ENCODE peak calls at places on chromosomes 5 and 9, in ten cellular contexts. Z, D, B, Y, P, S, Q, X, L and R are unnamed samples.

GRCh38 chr5:158175664-158176507 is 316.9 kb upstream of the CLINT1 start:
- DNase-seq in Z (no peak), D (no peak), B (peak), Y (no peak), P (no peak), S (no peak), Q (no peak), X (no peak), L (peak), R (peak)

GRCh38 chr9:14396171-14396570 is 82.2 kb upstream of the NFIB start:
- DNase-seq in Z (no peak), D (no peak), B (no peak), Y (no peak), P (no peak), S (no peak), Q (peak), X (no peak), L (no peak), R (no peak)

GRCh38 chr9:93674580-93675335 is 98.4 kb downstream of the PHF2 start:
- DNase-seq in Z (no peak), D (no peak), B (peak), Y (peak), P (no peak), S (no peak), Q (no peak), X (no peak), L (no peak), R (no peak)

GRCh38 chr9:135951889-135952663 is 9.1 kb downstream of the UBAC1 start:
- DNase-seq in Z (no peak), D (no peak), B (no peak), Y (no peak), P (no peak), S (peak), Q (no peak), X (peak), L (peak), R (peak)

GRCh38 chr5:1760656-1761452 is 38.8 kb downstream of the MRPL36 start:
- DNase-seq in Z (no peak), D (no peak), B (no peak), Y (peak), P (no peak), S (no peak), Q (no peak), X (no peak), L (no peak), R (no peak)

GRCh38 chr9:83034587-83034986 is 28.4 kb downstream of the RASEF start:
- DNase-seq in Z (no peak), D (no peak), B (no peak), Y (no peak), P (no peak), S (peak), Q (no peak), X (peak), L (no peak), R (peak)

GRCh38 chr5:169875091-169875727 is 105.1 kb downstream of the INSYN2B start:
- DNase-seq in Z (peak), D (no peak), B (no peak), Y (no peak), P (no peak), S (no peak), Q (no peak), X (no peak), L (no peak), R (peak)

GRCh38 chr9:135992486-135993408 is 31.6 kb upstream of the UBAC1 start:
- DNase-seq in Z (peak), D (peak), B (peak), Y (peak), P (peak), S (peak), Q (peak), X (peak), L (peak), R (peak)

GRCh38 chr9:135606885-135607259 is 32.5 kb downstream of the GLT6D1 start:
- DNase-seq in Z (no peak), D (no peak), B (no peak), Y (no peak), P (no peak), S (no peak), Q (no peak), X (no peak), L (no peak), R (no peak)

GRCh38 chr5:8773091-8773615 is 772.7 kb downstream of the SEMA5A start:
- DNase-seq in Z (peak), D (no peak), B (no peak), Y (no peak), P (no peak), S (peak), Q (no peak), X (no peak), L (no peak), R (peak)

GRCh38 chr5:62284946-62285891 is 20.8 kb upstream of the KIF2A start:
- DNase-seq in Z (no peak), D (no peak), B (no peak), Y (no peak), P (peak), S (no peak), Q (no peak), X (no peak), L (no peak), R (no peak)

GRCh38 chr9:83960991-83961390 is 19.0 kb downstream of the HNRNPK start:
- DNase-seq in Z (no peak), D (no peak), B (no peak), Y (no peak), P (no peak), S (no peak), Q (no peak), X (no peak), L (no peak), R (no peak)

GRCh38 chr5:95697781-95698681 is 15.2 kb upstream of the SPATA9 start:
- DNase-seq in Z (no peak), D (no peak), B (no peak), Y (no peak), P (no peak), S (no peak), Q (no peak), X (peak), L (no peak), R (no peak)

GRCh38 chr5:180281706-180282105 is 10.2 kb downstream of the MAPK9 start:
- DNase-seq in Z (no peak), D (no peak), B (no peak), Y (no peak), P (no peak), S (no peak), Q (no peak), X (no peak), L (no peak), R (no peak)

GRCh38 chr5:173840111-173840983 is 47.8 kb upstream of the CPEB4 start:
- DNase-seq in Z (no peak), D (no peak), B (no peak), Y (no peak), P (no peak), S (no peak), Q (no peak), X (no peak), L (no peak), R (no peak)

GRCh38 chr5:174503461-174504265 is 220.7 kb upstream of the MSX2 start:
- DNase-seq in Z (peak), D (no peak), B (no peak), Y (no peak), P (no peak), S (peak), Q (no peak), X (peak), L (no peak), R (peak)

GRCh38 chr9:122816163-122816867 is 12.1 kb downstream of the PDCL start:
- DNase-seq in Z (peak), D (peak), B (no peak), Y (peak), P (no peak), S (no peak), Q (peak), X (peak), L (no peak), R (no peak)

GRCh38 chr5:59116231-59116900 is 533.5 kb downstream of the RAB3C start:
- DNase-seq in Z (no peak), D (no peak), B (no peak), Y (no peak), P (no peak), S (no peak), Q (no peak), X (no peak), L (no peak), R (no peak)

GRCh38 chr5:5467737-5468136 is 45.3 kb downstream of the ICE1 start:
- DNase-seq in Z (no peak), D (no peak), B (no peak), Y (no peak), P (no peak), S (peak), Q (no peak), X (peak), L (no peak), R (no peak)

GRCh38 chr9:88258587-88258986 is 120.3 kb upstream of the SPATA31C2 start:
- DNase-seq in Z (peak), D (no peak), B (peak), Y (no peak), P (no peak), S (peak), Q (peak), X (peak), L (no peak), R (peak)

GRCh38 chr9:20592673-20593072 is 29.6 kb downstream of the MLLT3 start:
- DNase-seq in Z (no peak), D (no peak), B (no peak), Y (no peak), P (no peak), S (peak), Q (no peak), X (peak), L (no peak), R (no peak)

GRCh38 chr9:97312101-97312500 is 4.6 kb downstream of the CCDC180 start:
- DNase-seq in Z (no peak), D (no peak), B (no peak), Y (no peak), P (no peak), S (no peak), Q (no peak), X (no peak), L (no peak), R (no peak)

GRCh38 chr5:165956854-165957253 is 2334.6 kb upstream of the WWC1 start:
- DNase-seq in Z (no peak), D (no peak), B (no peak), Y (no peak), P (no peak), S (no peak), Q (no peak), X (no peak), L (no peak), R (no peak)

GRCh38 chr5:143008809-143009521 is 238.8 kb downstream of the ARHGAP26 start:
- DNase-seq in Z (peak), D (peak), B (no peak), Y (no peak), P (peak), S (peak), Q (no peak), X (peak), L (no peak), R (peak)

GRCh38 chr5:95261369-95262175 is 23.3 kb downstream of the MCTP1 start:
- DNase-seq in Z (peak), D (no peak), B (no peak), Y (no peak), P (peak), S (peak), Q (no peak), X (peak), L (no peak), R (peak)

GRCh38 chr9:76717611-76718010 is 46.6 kb upstream of the PCA3 start:
- DNase-seq in Z (no peak), D (no peak), B (no peak), Y (no peak), P (no peak), S (peak), Q (no peak), X (no peak), L (no peak), R (no peak)

GRCh38 chr9:106085479-106085878 is 391.1 kb downstream of the TMEM38B start:
- DNase-seq in Z (no peak), D (no peak), B (no peak), Y (no peak), P (no peak), S (no peak), Q (no peak), X (no peak), L (no peak), R (no peak)

GRCh38 chr5:11599499-11599898 is 304.7 kb downstream of the CTNND2 start:
- DNase-seq in Z (no peak), D (no peak), B (no peak), Y (no peak), P (no peak), S (no peak), Q (no peak), X (no peak), L (no peak), R (no peak)

GRCh38 chr5:135396459-135397055 is 2.5 kb downstream of the MACROH2A1 start:
- DNase-seq in Z (no peak), D (no peak), B (no peak), Y (no peak), P (no peak), S (no peak), Q (no peak), X (no peak), L (no peak), R (no peak)

GRCh38 chr9:132726561-132727150 is 56.4 kb downstream of the GTF3C4 start:
- DNase-seq in Z (no peak), D (no peak), B (no peak), Y (no peak), P (no peak), S (no peak), Q (no peak), X (no peak), L (no peak), R (no peak)

GRCh38 chr5:168947212-168947868 is 353.6 kb downstream of the SLIT3 start:
- DNase-seq in Z (peak), D (no peak), B (peak), Y (peak), P (peak), S (peak), Q (peak), X (peak), L (peak), R (peak)

GRCh38 chr5:75675779-75676178 is 41.5 kb downstream of the POC5 start:
- DNase-seq in Z (no peak), D (no peak), B (no peak), Y (no peak), P (no peak), S (no peak), Q (no peak), X (no peak), L (no peak), R (no peak)

GRCh38 chr5:77168884-77169254 is 41.6 kb upstream of the PDE8B start:
- DNase-seq in Z (no peak), D (no peak), B (no peak), Y (no peak), P (no peak), S (no peak), Q (no peak), X (no peak), L (no peak), R (peak)

GRCh38 chr5:138824924-138825863 is 49.9 kb downstream of the LRRTM2 start:
- DNase-seq in Z (peak), D (no peak), B (no peak), Y (no peak), P (peak), S (no peak), Q (no peak), X (peak), L (peak), R (peak)

GRCh38 chr5:9483779-9484178 is 62.1 kb downstream of the SEMA5A start:
- DNase-seq in Z (no peak), D (no peak), B (no peak), Y (no peak), P (no peak), S (peak), Q (no peak), X (no peak), L (no peak), R (no peak)

DNA sequence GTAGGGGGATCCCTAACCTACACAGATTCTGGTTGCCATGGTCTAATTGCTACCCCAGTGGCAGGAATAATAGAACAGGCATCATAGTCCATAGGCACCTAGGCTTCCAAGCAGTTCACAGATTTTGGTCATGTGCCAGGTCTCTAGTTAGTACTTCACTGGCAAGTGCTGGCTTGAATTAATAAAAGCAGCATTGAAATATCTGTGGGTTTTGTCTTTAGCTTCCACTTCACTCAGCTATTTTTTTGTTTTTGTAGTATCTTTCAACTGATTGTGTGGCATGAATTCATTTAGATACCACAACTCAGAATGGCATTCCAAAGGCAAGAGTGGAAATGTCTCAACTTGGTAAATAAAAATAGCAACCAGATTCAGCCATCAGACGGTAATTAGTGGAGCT is 27.9 kb upstream of the ITGA2 start:
- DNase-seq in Z (peak), D (no peak), B (no peak), Y (no peak), P (no peak), S (peak), Q (no peak), X (no peak), L (no peak), R (peak)
- TF ChIP-seq CTCF in Z (no peak), D (no peak), B (no peak), Y (no peak), P (no peak), S (no peak), Q (no peak), X (no peak), L (no peak), R (no peak)

GRCh38 chr9:134163374-134164196 is 779 bp downstream of the RNU6ATAC start:
- DNase-seq in Z (peak), D (peak), B (peak), Y (peak), P (peak), S (peak), Q (peak), X (peak), L (peak), R (no peak)
- TF ChIP-seq CTCF in Z (peak), D (peak), B (peak), Y (peak), P (peak), S (peak), Q (peak), X (peak), L (peak), R (no peak)

GRCh38 chr5:129057329-129057728 is 37.2 kb upstream of the ISOC1 start:
- DNase-seq in Z (no peak), D (no peak), B (no peak), Y (no peak), P (no peak), S (no peak), Q (no peak), X (no peak), L (no peak), R (no peak)

GRCh38 chr5:129051283-129051682 is 43.3 kb upstream of the ISOC1 start:
- DNase-seq in Z (no peak), D (no peak), B (no peak), Y (no peak), P (no peak), S (no peak), Q (no peak), X (no peak), L (no peak), R (no peak)

GRCh38 chr5:129049116-129049515 is 45.4 kb upstream of the ISOC1 start:
- DNase-seq in Z (no peak), D (no peak), B (no peak), Y (no peak), P (no peak), S (no peak), Q (no peak), X (no peak), L (no peak), R (no peak)

GRCh38 chr5:129048509-129048908 is 46.0 kb upstream of the ISOC1 start:
- DNase-seq in Z (no peak), D (no peak), B (no peak), Y (no peak), P (no peak), S (no peak), Q (no peak), X (no peak), L (no peak), R (no peak)

DNA sequence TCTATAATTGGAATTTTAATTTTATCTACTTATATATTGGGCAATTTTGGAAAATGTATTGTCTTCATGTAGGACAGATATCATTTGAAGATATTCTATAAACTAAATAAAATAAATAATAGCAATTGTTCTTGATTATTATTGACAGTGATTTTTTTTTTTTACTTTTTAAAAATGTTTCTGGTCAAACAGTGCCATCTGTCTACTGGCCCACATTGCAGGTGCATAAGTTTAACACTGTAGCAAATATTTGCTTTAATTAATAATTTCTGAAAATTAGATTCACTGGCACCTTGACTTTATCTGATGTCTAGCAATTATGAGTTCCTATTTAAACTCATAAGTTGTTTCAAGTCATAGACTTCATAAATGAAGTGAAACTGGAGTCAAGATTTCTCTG is 41.1 kb upstream of the ISOC1 start:
- DNase-seq in Z (no peak), D (no peak), B (no peak), Y (no peak), P (no peak), S (no peak), Q (no peak), X (no peak), L (no peak), R (no peak)
- TF ChIP-seq CTCF in Z (no peak), D (no peak), B (no peak), Y (no peak), P (no peak), S (no peak), Q (peak), X (peak), L (no peak), R (no peak)

DNA sequence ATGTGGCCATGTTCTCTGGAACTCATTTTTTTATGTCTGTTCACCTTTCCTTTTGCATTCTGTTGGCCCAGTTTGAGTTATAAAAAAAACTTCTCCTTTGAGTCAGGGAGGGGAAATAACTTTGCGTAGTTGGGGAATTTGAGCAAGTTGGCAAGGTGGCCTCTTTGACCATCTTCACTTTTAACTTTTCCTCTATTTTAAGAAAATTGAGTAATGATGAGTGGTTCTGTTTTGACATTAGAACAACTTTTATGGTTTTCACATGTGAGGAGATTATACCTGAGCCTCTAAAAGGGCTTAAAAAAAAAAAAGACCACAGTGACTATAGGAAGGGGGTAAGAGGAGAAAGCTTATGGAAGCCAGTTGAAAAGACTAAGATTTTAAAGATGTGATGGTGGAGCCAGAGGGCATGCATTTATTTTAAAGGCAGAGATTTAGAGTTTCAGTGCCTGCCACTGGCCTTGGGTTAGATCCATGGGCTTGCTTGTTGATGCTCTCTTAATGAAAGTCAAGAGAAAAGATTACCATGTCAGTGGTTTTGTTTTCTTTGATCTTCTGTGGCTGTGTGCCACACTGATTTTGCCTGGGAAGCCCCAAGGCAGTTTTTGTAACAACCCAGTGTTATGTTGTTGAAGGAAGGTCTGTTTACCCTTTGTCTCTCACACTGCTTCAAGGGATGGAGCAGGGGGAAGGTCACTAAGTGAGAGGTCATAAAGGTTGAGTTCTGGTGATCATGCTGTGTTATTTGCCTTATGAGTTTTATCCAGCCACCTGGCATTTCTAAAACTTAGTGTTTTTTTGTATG is 219.7 kb upstream of the CD180 start:
- DNase-seq in Z (no peak), D (no peak), B (no peak), Y (no peak), P (peak), S (no peak), Q (no peak), X (no peak), L (peak), R (peak)
- TF ChIP-seq CTCF in Z (no peak), D (no peak), B (no peak), Y (no peak), P (no peak), S (no peak), Q (no peak), X (no peak), L (no peak), R (no peak)

GRCh38 chr5:149581931-149582768 is 852 bp downstream of the ARHGEF37 start:
- DNase-seq in Z (peak), D (no peak), B (no peak), Y (no peak), P (no peak), S (peak), Q (no peak), X (peak), L (peak), R (peak)

GRCh38 chr5:149583394-149583793 is 2.1 kb downstream of the ARHGEF37 start:
- DNase-seq in Z (peak), D (no peak), B (no peak), Y (no peak), P (no peak), S (peak), Q (no peak), X (peak), L (no peak), R (no peak)

GRCh38 chr5:149578896-149579295 is 2.4 kb upstream of the ARHGEF37 start:
- DNase-seq in Z (no peak), D (no peak), B (no peak), Y (no peak), P (no peak), S (no peak), Q (no peak), X (no peak), L (no peak), R (no peak)

GRCh38 chr5:149580808-149581191 is 498 bp upstream of the ARHGEF37 start:
- DNase-seq in Z (no peak), D (no peak), B (no peak), Y (no peak), P (no peak), S (no peak), Q (no peak), X (no peak), L (no peak), R (no peak)

GRCh38 chr5:149581192-149581861 is at the start of gene ARHGEF37:
- DNase-seq in Z (peak), D (peak), B (peak), Y (peak), P (peak), S (peak), Q (peak), X (peak), L (peak), R (peak)
- TF ChIP-seq CTCF in Z (no peak), D (no peak), B (no peak), Y (no peak), P (no peak), S (no peak), Q (peak), X (no peak), L (no peak), R (no peak)